ENCODE peak calls at places on chromosomes 6 and 20, in seven cellular contexts. One of them, this sample, is unnamed.

GRCh38 chr6:31578461-31579118 is 3.2 kb downstream of the TNF start:
- DNase-seq in activated CD4-positive, alpha-beta T cell treated with anti-CD3 and anti-CD28 coated beads for 4 hours: no peak
- DNase-seq in HTR-8/SVneo: no peak
- DNase-seq in stimulated activated CD8-positive, alpha-beta memory T cell treated with anti-CD3 and anti-CD28 coated beads, Interleukin-2, amount 100 ng/mL, for 1 hour: no peak
- DNase-seq in PC-3: peak
- DNase-seq in NCI-H460: no peak
- DNase-seq in NCI-H2081: no peak
- DNase-seq in this sample: peak

GRCh38 chr20:19620471-19620870 is 137.6 kb upstream of the RIN2 start:
- DNase-seq in PC-3: peak
- DNase-seq in activated CD4-positive, alpha-beta T cell treated with anti-CD3 and anti-CD28 coated beads for 4 hours: no peak
- DNase-seq in NCI-H460: no peak
- DNase-seq in stimulated activated CD8-positive, alpha-beta memory T cell treated with anti-CD3 and anti-CD28 coated beads, Interleukin-2, amount 100 ng/mL, for 1 hour: no peak
- DNase-seq in NCI-H2081: no peak
- DNase-seq in HTR-8/SVneo: no peak
- DNase-seq in this sample: no peak

GRCh38 chr6:105428342-105428957 is 25.6 kb upstream of the PREP start:
- DNase-seq in activated CD4-positive, alpha-beta T cell treated with anti-CD3 and anti-CD28 coated beads for 4 hours: no peak
- DNase-seq in PC-3: peak
- DNase-seq in NCI-H460: peak
- DNase-seq in NCI-H2081: no peak
- DNase-seq in HTR-8/SVneo: no peak
- DNase-seq in stimulated activated CD8-positive, alpha-beta memory T cell treated with anti-CD3 and anti-CD28 coated beads, Interleukin-2, amount 100 ng/mL, for 1 hour: no peak
- DNase-seq in this sample: no peak

GRCh38 chr20:41161886-41162285 is 24.5 kb downstream of the PLCG1 start:
- DNase-seq in activated CD4-positive, alpha-beta T cell treated with anti-CD3 and anti-CD28 coated beads for 4 hours: no peak
- DNase-seq in NCI-H460: no peak
- DNase-seq in NCI-H2081: no peak
- DNase-seq in PC-3: no peak
- DNase-seq in HTR-8/SVneo: no peak
- DNase-seq in stimulated activated CD8-positive, alpha-beta memory T cell treated with anti-CD3 and anti-CD28 coated beads, Interleukin-2, amount 100 ng/mL, for 1 hour: no peak
- DNase-seq in this sample: no peak

GRCh38 chr20:57505991-57506390 is 18.9 kb downstream of the CTCFL start:
- DNase-seq in NCI-H2081: no peak
- DNase-seq in PC-3: no peak
- DNase-seq in stimulated activated CD8-positive, alpha-beta memory T cell treated with anti-CD3 and anti-CD28 coated beads, Interleukin-2, amount 100 ng/mL, for 1 hour: no peak
- DNase-seq in activated CD4-positive, alpha-beta T cell treated with anti-CD3 and anti-CD28 coated beads for 4 hours: no peak
- DNase-seq in HTR-8/SVneo: no peak
- DNase-seq in NCI-H460: no peak
- DNase-seq in this sample: no peak

GRCh38 chr6:139987091-139987490 is 612.6 kb upstream of the CITED2 start:
- DNase-seq in stimulated activated CD8-positive, alpha-beta memory T cell treated with anti-CD3 and anti-CD28 coated beads, Interleukin-2, amount 100 ng/mL, for 1 hour: no peak
- DNase-seq in activated CD4-positive, alpha-beta T cell treated with anti-CD3 and anti-CD28 coated beads for 4 hours: no peak
- DNase-seq in HTR-8/SVneo: no peak
- DNase-seq in NCI-H2081: no peak
- DNase-seq in PC-3: no peak
- DNase-seq in NCI-H460: no peak
- DNase-seq in this sample: no peak

GRCh38 chr20:50339196-50339901 is 148.7 kb downstream of the CEBPB start:
- DNase-seq in activated CD4-positive, alpha-beta T cell treated with anti-CD3 and anti-CD28 coated beads for 4 hours: no peak
- DNase-seq in NCI-H460: no peak
- DNase-seq in HTR-8/SVneo: peak
- DNase-seq in stimulated activated CD8-positive, alpha-beta memory T cell treated with anti-CD3 and anti-CD28 coated beads, Interleukin-2, amount 100 ng/mL, for 1 hour: no peak
- DNase-seq in NCI-H2081: no peak
- DNase-seq in PC-3: no peak
- DNase-seq in this sample: no peak

GRCh38 chr6:135182993-135183531 is 2.0 kb downstream of the MYB start:
- DNase-seq in stimulated activated CD8-positive, alpha-beta memory T cell treated with anti-CD3 and anti-CD28 coated beads, Interleukin-2, amount 100 ng/mL, for 1 hour: no peak
- DNase-seq in NCI-H460: no peak
- DNase-seq in HTR-8/SVneo: peak
- DNase-seq in NCI-H2081: peak
- DNase-seq in activated CD4-positive, alpha-beta T cell treated with anti-CD3 and anti-CD28 coated beads for 4 hours: peak
- DNase-seq in PC-3: peak
- DNase-seq in this sample: no peak

GRCh38 chr20:8018928-8019177 is 708 bp downstream of the TMX4 start:
- DNase-seq in PC-3: no peak
- DNase-seq in NCI-H460: no peak
- DNase-seq in HTR-8/SVneo: no peak
- DNase-seq in stimulated activated CD8-positive, alpha-beta memory T cell treated with anti-CD3 and anti-CD28 coated beads, Interleukin-2, amount 100 ng/mL, for 1 hour: no peak
- DNase-seq in NCI-H2081: peak
- DNase-seq in activated CD4-positive, alpha-beta T cell treated with anti-CD3 and anti-CD28 coated beads for 4 hours: no peak
- DNase-seq in this sample: no peak